ENCODE peak calls at places on chromosome 6, in seven cellular contexts. One of them, this sample, is unnamed.

GRCh38 chr6:157019733-157020132 is 242.6 kb downstream of the ARID1B start:
- DNase-seq in A549: no peak
- DNase-seq in BE2C: no peak
- DNase-seq in astrocyte: no peak
- DNase-seq in cardiac fibroblast: peak; percentile 52
- DNase-seq in SK-N-SH: no peak
- DNase-seq in fibroblast of lung: peak; percentile 56
- DNase-seq in this sample: no peak

GRCh38 chr6:151869345-151869744 is 61.9 kb downstream of the ESR1 start:
- DNase-seq in A549: no peak
- DNase-seq in BE2C: no peak
- DNase-seq in astrocyte: no peak
- DNase-seq in cardiac fibroblast: peak; percentile 8
- DNase-seq in SK-N-SH: no peak
- DNase-seq in fibroblast of lung: no peak
- DNase-seq in this sample: no peak

GRCh38 chr6:36805917-36806316 is 33.3 kb downstream of the CPNE5 start:
- DNase-seq in A549: no peak
- DNase-seq in BE2C: no peak
- DNase-seq in astrocyte: no peak
- DNase-seq in cardiac fibroblast: no peak
- DNase-seq in SK-N-SH: no peak
- DNase-seq in fibroblast of lung: no peak
- DNase-seq in this sample: no peak

GRCh38 chr6:17600527-17601388 is 656 bp downstream of the FAM8A1 start:
- DNase-seq in A549: no peak
- DNase-seq in BE2C: peak; percentile 49
- DNase-seq in astrocyte: no peak
- DNase-seq in cardiac fibroblast: peak; percentile 27
- DNase-seq in SK-N-SH: peak; percentile 67
- DNase-seq in fibroblast of lung: peak; percentile 8
- DNase-seq in this sample: peak; percentile 43

GRCh38 chr6:25244865-25245264 is 34.3 kb upstream of the CARMIL1 start:
- DNase-seq in A549: no peak
- DNase-seq in BE2C: no peak
- DNase-seq in astrocyte: no peak
- DNase-seq in cardiac fibroblast: no peak
- DNase-seq in SK-N-SH: no peak
- DNase-seq in fibroblast of lung: no peak
- DNase-seq in this sample: no peak

GRCh38 chr6:113397229-113397628 is 459.9 kb upstream of the MARCKS start:
- DNase-seq in A549: no peak
- DNase-seq in BE2C: no peak
- DNase-seq in astrocyte: peak; percentile 65
- DNase-seq in cardiac fibroblast: peak; percentile 39
- DNase-seq in SK-N-SH: no peak
- DNase-seq in fibroblast of lung: no peak
- DNase-seq in this sample: no peak

GRCh38 chr6:86937219-86938079 is at the start of gene HTR1E:
- DNase-seq in A549: peak; percentile 28
- DNase-seq in BE2C: peak; percentile 74
- DNase-seq in astrocyte: peak; percentile 8
- DNase-seq in cardiac fibroblast: peak; percentile 19
- DNase-seq in SK-N-SH: peak; percentile 86
- DNase-seq in fibroblast of lung: peak; percentile 10
- DNase-seq in this sample: peak; percentile 84

GRCh38 chr6:127192911-127193503 is 73.7 kb upstream of the RNF146 start:
- DNase-seq in A549: no peak
- DNase-seq in BE2C: no peak
- DNase-seq in astrocyte: no peak
- DNase-seq in cardiac fibroblast: peak; percentile 74
- DNase-seq in SK-N-SH: no peak
- DNase-seq in fibroblast of lung: peak; percentile 90
- DNase-seq in this sample: no peak

GRCh38 chr6:116888732-116889360 is 11.8 kb downstream of the RFX6 start:
- DNase-seq in A549: no peak
- DNase-seq in BE2C: no peak
- DNase-seq in astrocyte: no peak
- DNase-seq in cardiac fibroblast: no peak
- DNase-seq in SK-N-SH: no peak
- DNase-seq in fibroblast of lung: no peak
- DNase-seq in this sample: no peak

GRCh38 chr6:157859775-157860504 is 36.9 kb downstream of the SNX9 start:
- DNase-seq in A549: no peak
- DNase-seq in BE2C: no peak
- DNase-seq in astrocyte: no peak
- DNase-seq in cardiac fibroblast: no peak
- DNase-seq in SK-N-SH: no peak
- DNase-seq in fibroblast of lung: no peak
- DNase-seq in this sample: no peak

GRCh38 chr6:149149682-149150081 is 167.8 kb upstream of the TAB2 start:
- DNase-seq in A549: no peak
- DNase-seq in BE2C: no peak
- DNase-seq in astrocyte: no peak
- DNase-seq in cardiac fibroblast: no peak
- DNase-seq in SK-N-SH: no peak
- DNase-seq in fibroblast of lung: no peak
- DNase-seq in this sample: no peak

GRCh38 chr6:148134566-148134965 is 208.1 kb upstream of the SASH1 start:
- DNase-seq in A549: no peak
- DNase-seq in BE2C: no peak
- DNase-seq in astrocyte: no peak
- DNase-seq in cardiac fibroblast: no peak
- DNase-seq in SK-N-SH: no peak
- DNase-seq in fibroblast of lung: no peak
- DNase-seq in this sample: no peak

GRCh38 chr6:37303891-37304503 is 46.1 kb upstream of the TMEM217 start:
- DNase-seq in A549: peak; percentile 35
- DNase-seq in BE2C: peak; percentile 35
- DNase-seq in astrocyte: peak; percentile 29
- DNase-seq in cardiac fibroblast: peak; percentile 65
- DNase-seq in SK-N-SH: peak; percentile 50
- DNase-seq in fibroblast of lung: peak; percentile 60
- DNase-seq in this sample: peak; percentile 40

GRCh38 chr6:31576897-31577341 is 1.6 kb downstream of the TNF start:
- DNase-seq in A549: no peak
- DNase-seq in BE2C: no peak
- DNase-seq in astrocyte: no peak
- DNase-seq in cardiac fibroblast: no peak
- DNase-seq in SK-N-SH: no peak
- DNase-seq in fibroblast of lung: no peak
- DNase-seq in this sample: no peak

GRCh38 chr6:118913161-118913560 is 19.2 kb downstream of the ASF1A start:
- DNase-seq in A549: no peak
- DNase-seq in BE2C: no peak
- DNase-seq in astrocyte: no peak
- DNase-seq in cardiac fibroblast: no peak
- DNase-seq in SK-N-SH: no peak
- DNase-seq in fibroblast of lung: no peak
- DNase-seq in this sample: no peak

GRCh38 chr6:81996414-81996813 is 243.9 kb upstream of the TENT5A start:
- DNase-seq in A549: no peak
- DNase-seq in BE2C: no peak
- DNase-seq in astrocyte: peak; percentile 92
- DNase-seq in cardiac fibroblast: peak; percentile 61
- DNase-seq in SK-N-SH: no peak
- DNase-seq in fibroblast of lung: peak; percentile 69
- DNase-seq in this sample: no peak

GRCh38 chr6:157613011-157613522 is 210.0 kb upstream of the SNX9 start:
- DNase-seq in A549: peak; percentile 73
- DNase-seq in BE2C: no peak
- DNase-seq in astrocyte: peak; percentile 85
- DNase-seq in cardiac fibroblast: peak; percentile 69
- DNase-seq in SK-N-SH: no peak
- DNase-seq in fibroblast of lung: peak; percentile 97
- DNase-seq in this sample: no peak

GRCh38 chr6:132491303-132491702 is 21.6 kb downstream of the STX7 start:
- DNase-seq in A549: no peak
- DNase-seq in BE2C: peak; percentile 23
- DNase-seq in astrocyte: peak; percentile 43
- DNase-seq in cardiac fibroblast: peak; percentile 58
- DNase-seq in SK-N-SH: no peak
- DNase-seq in fibroblast of lung: peak; percentile 32
- DNase-seq in this sample: no peak

GRCh38 chr6:37173573-37174195 is 3.7 kb downstream of the PIM1 start:
- DNase-seq in A549: no peak
- DNase-seq in BE2C: peak; percentile 13
- DNase-seq in astrocyte: no peak
- DNase-seq in cardiac fibroblast: peak; percentile 54
- DNase-seq in SK-N-SH: no peak
- DNase-seq in fibroblast of lung: no peak
- DNase-seq in this sample: no peak

GRCh38 chr6:140784573-140784972 is 1348.2 kb upstream of the GJE1 start:
- DNase-seq in A549: no peak
- DNase-seq in BE2C: no peak
- DNase-seq in astrocyte: peak; percentile 20
- DNase-seq in cardiac fibroblast: no peak
- DNase-seq in SK-N-SH: no peak
- DNase-seq in fibroblast of lung: no peak
- DNase-seq in this sample: no peak

GRCh38 chr6:128498244-128498643 is 22.2 kb downstream of the PTPRK start:
- DNase-seq in A549: no peak
- DNase-seq in BE2C: no peak
- DNase-seq in astrocyte: no peak
- DNase-seq in cardiac fibroblast: no peak
- DNase-seq in SK-N-SH: no peak
- DNase-seq in fibroblast of lung: no peak
- DNase-seq in this sample: no peak

GRCh38 chr6:41073203-41073967 is 611 bp downstream of the NFYA start:
- DNase-seq in A549: peak; percentile 71
- DNase-seq in BE2C: peak; percentile 92
- DNase-seq in astrocyte: peak; percentile 70
- DNase-seq in cardiac fibroblast: peak; percentile 88
- DNase-seq in SK-N-SH: peak; percentile 91
- DNase-seq in fibroblast of lung: peak; percentile 63
- DNase-seq in this sample: peak; percentile 89
- TF ChIP-seq CTCF in A549: no peak
- TF ChIP-seq CTCF in BE2C: no peak
- TF ChIP-seq CTCF in astrocyte: no peak
- TF ChIP-seq CTCF in cardiac fibroblast: peak; percentile 7
- TF ChIP-seq CTCF in SK-N-SH: peak; percentile 27
- TF ChIP-seq CTCF in fibroblast of lung: peak; percentile 10
- TF ChIP-seq CTCF in this sample: peak; percentile 72

DNA sequence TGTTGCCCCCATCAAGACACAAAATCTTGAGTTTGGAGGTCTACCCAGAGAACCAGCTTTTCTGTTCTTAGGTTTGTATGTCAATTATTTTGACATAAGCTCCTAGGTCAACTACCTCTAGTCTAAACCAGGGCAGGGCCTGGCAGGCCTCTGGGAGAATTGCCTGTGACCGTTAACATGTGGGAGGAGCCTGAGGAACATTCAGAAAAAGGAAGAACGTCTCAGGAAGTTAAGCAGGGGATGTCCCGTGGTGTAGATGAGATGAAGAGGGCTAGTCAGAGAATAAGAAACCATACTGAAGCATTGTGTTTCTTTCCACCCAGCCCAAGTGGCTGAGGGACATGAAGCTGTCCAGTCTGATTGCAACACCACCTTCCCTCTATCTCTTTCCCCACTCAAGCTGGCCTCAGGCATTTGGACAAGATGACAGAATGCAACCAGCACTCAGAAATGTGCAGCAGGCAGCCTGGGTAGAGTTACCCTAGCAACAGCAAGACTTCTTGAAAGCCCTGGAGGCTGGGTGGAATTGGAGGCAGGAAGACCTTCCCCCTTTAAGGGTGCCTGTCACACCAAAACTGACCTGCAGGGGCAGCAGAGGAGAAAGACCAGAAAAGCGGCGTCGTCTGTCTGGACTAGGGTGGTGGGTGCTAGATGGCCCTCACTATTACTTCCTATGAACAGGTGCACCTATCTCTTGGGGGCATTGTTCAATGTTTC is 186.2 kb downstream of the UNC5CL start:
- DNase-seq in A549: no peak
- DNase-seq in BE2C: peak; percentile 40
- DNase-seq in astrocyte: no peak
- DNase-seq in cardiac fibroblast: peak; percentile 2
- DNase-seq in SK-N-SH: no peak
- DNase-seq in fibroblast of lung: no peak
- DNase-seq in this sample: peak; percentile 54
- TF ChIP-seq CTCF in A549: peak; percentile 13
- TF ChIP-seq CTCF in BE2C: peak; percentile 61
- TF ChIP-seq CTCF in astrocyte: peak; percentile 31
- TF ChIP-seq CTCF in cardiac fibroblast: peak; percentile 25
- TF ChIP-seq CTCF in SK-N-SH: peak; percentile 53
- TF ChIP-seq CTCF in fibroblast of lung: peak; percentile 41
- TF ChIP-seq CTCF in this sample: peak; percentile 73

GRCh38 chr6:3031857-3032256 is 32.2 kb downstream of the NQO2 start:
- DNase-seq in A549: no peak
- DNase-seq in BE2C: no peak
- DNase-seq in astrocyte: no peak
- DNase-seq in cardiac fibroblast: no peak
- DNase-seq in SK-N-SH: no peak
- DNase-seq in fibroblast of lung: no peak
- DNase-seq in this sample: no peak
- TF ChIP-seq CTCF in A549: no peak
- TF ChIP-seq CTCF in BE2C: no peak
- TF ChIP-seq CTCF in astrocyte: no peak
- TF ChIP-seq CTCF in cardiac fibroblast: no peak
- TF ChIP-seq CTCF in SK-N-SH: no peak
- TF ChIP-seq CTCF in fibroblast of lung: no peak
- TF ChIP-seq CTCF in this sample: no peak

GRCh38 chr6:73129653-73130443 is 95.4 kb downstream of the KHDC1L start:
- DNase-seq in A549: peak; percentile 61
- DNase-seq in BE2C: peak; percentile 91
- DNase-seq in astrocyte: peak; percentile 21
- DNase-seq in cardiac fibroblast: peak; percentile 80
- DNase-seq in SK-N-SH: peak; percentile 52
- DNase-seq in fibroblast of lung: peak; percentile 72
- DNase-seq in this sample: peak; percentile 92

GRCh38 chr6:73131706-73132105 is 93.6 kb downstream of the KHDC1L start:
- DNase-seq in A549: no peak
- DNase-seq in BE2C: no peak
- DNase-seq in astrocyte: no peak
- DNase-seq in cardiac fibroblast: peak; percentile 8
- DNase-seq in SK-N-SH: no peak
- DNase-seq in fibroblast of lung: peak; percentile 26
- DNase-seq in this sample: no peak

GRCh38 chr6:73139681-73140080 is 85.6 kb downstream of the KHDC1L start:
- DNase-seq in A549: no peak
- DNase-seq in BE2C: no peak
- DNase-seq in astrocyte: no peak
- DNase-seq in cardiac fibroblast: no peak
- DNase-seq in SK-N-SH: no peak
- DNase-seq in fibroblast of lung: no peak
- DNase-seq in this sample: no peak

GRCh38 chr6:73134588-73134987 is 90.7 kb downstream of the KHDC1L start:
- DNase-seq in A549: peak; percentile 56
- DNase-seq in BE2C: peak; percentile 77
- DNase-seq in astrocyte: no peak
- DNase-seq in cardiac fibroblast: peak; percentile 15
- DNase-seq in SK-N-SH: peak; percentile 14
- DNase-seq in fibroblast of lung: peak; percentile 14
- DNase-seq in this sample: peak; percentile 73
- TF ChIP-seq CTCF in A549: no peak
- TF ChIP-seq CTCF in BE2C: peak; percentile 65
- TF ChIP-seq CTCF in astrocyte: no peak
- TF ChIP-seq CTCF in cardiac fibroblast: peak; percentile 71
- TF ChIP-seq CTCF in SK-N-SH: peak; percentile 35
- TF ChIP-seq CTCF in fibroblast of lung: peak; percentile 49
- TF ChIP-seq CTCF in this sample: peak; percentile 62